ENCODE peak calls at places on chromosomes 6 and 20, in seven cellular contexts. E, N, A, Z, Q, Y and G are unnamed samples.

GRCh38 chr6:152454003-152454402 is 183.2 kb downstream of the SYNE1 start:
- DNase-seq in E (no peak), N (no peak), A (no peak), Z (no peak), Q (no peak), Y (no peak), G (no peak)

GRCh38 chr6:106511274-106512047 is 117.8 kb downstream of the RTN4IP1 start:
- DNase-seq in E (no peak), N (no peak), A (peak), Z (peak), Q (no peak), Y (no peak), G (no peak)

GRCh38 chr6:100160913-100161312 is 166.9 kb upstream of the MCHR2 start:
- DNase-seq in E (no peak), N (no peak), A (peak), Z (no peak), Q (no peak), Y (no peak), G (no peak)

GRCh38 chr20:46558511-46558959 is 8.1 kb upstream of the OCSTAMP start:
- DNase-seq in E (peak), N (no peak), A (peak), Z (no peak), Q (no peak), Y (no peak), G (no peak)

GRCh38 chr6:28589952-28590340 is 64.3 kb downstream of the GPX5 start:
- DNase-seq in E (no peak), N (no peak), A (no peak), Z (peak), Q (no peak), Y (no peak), G (no peak)

GRCh38 chr20:57384486-57384885 is 6.7 kb upstream of the RBM38 start:
- DNase-seq in E (no peak), N (no peak), A (no peak), Z (no peak), Q (no peak), Y (no peak), G (no peak)

GRCh38 chr6:129454482-129454881 is 255.5 kb downstream of the ARHGAP18 start:
- DNase-seq in E (no peak), N (no peak), A (no peak), Z (no peak), Q (no peak), Y (no peak), G (no peak)

GRCh38 chr6:32659856-32660595 is 6.4 kb downstream of the HLA-DQB1 start:
- DNase-seq in E (no peak), N (no peak), A (no peak), Z (no peak), Q (no peak), Y (no peak), G (no peak)

GRCh38 chr20:30488941-30489601 is 768.4 kb upstream of the DEFB115 start:
- DNase-seq in E (no peak), N (no peak), A (no peak), Z (no peak), Q (no peak), Y (no peak), G (no peak)

GRCh38 chr6:133835901-133836300 is 53.0 kb upstream of the TCF21 start:
- DNase-seq in E (no peak), N (no peak), A (no peak), Z (no peak), Q (no peak), Y (no peak), G (no peak)

GRCh38 chr6:32840604-32841246 is 2.2 kb upstream of the TAP2 start:
- DNase-seq in E (no peak), N (peak), A (no peak), Z (no peak), Q (no peak), Y (no peak), G (no peak)

GRCh38 chr6:38215225-38215624 is 395.7 kb downstream of the ZFAND3 start:
- DNase-seq in E (no peak), N (no peak), A (no peak), Z (no peak), Q (no peak), Y (no peak), G (no peak)

GRCh38 chr6:169950558-169950957 is 199.1 kb downstream of the ERMARD start:
- DNase-seq in E (no peak), N (no peak), A (peak), Z (no peak), Q (no peak), Y (no peak), G (no peak)

GRCh38 chr20:41848180-41848579 is 230.0 kb upstream of the CHD6 start:
- DNase-seq in E (no peak), N (no peak), A (peak), Z (peak), Q (no peak), Y (no peak), G (peak)

GRCh38 chr20:59783020-59784010 is 150.1 kb downstream of the SYCP2 start:
- DNase-seq in E (peak), N (no peak), A (peak), Z (peak), Q (peak), Y (no peak), G (no peak)

GRCh38 chr6:15713325-15713724 is 50.5 kb upstream of the DTNBP1 start:
- DNase-seq in E (no peak), N (no peak), A (peak), Z (no peak), Q (no peak), Y (no peak), G (no peak)

GRCh38 chr6:39060467-39061160 is 12.0 kb downstream of the GLP1R start:
- DNase-seq in E (no peak), N (no peak), A (no peak), Z (no peak), Q (no peak), Y (no peak), G (no peak)

GRCh38 chr20:17898548-17898994 is 70.0 kb downstream of the SNX5 start:
- DNase-seq in E (no peak), N (peak), A (peak), Z (peak), Q (no peak), Y (peak), G (peak)